ENCODE peak calls at places on chromosomes 13 and 19, in six cellular contexts. T is psoas muscle, Y is lower lobe of right lung, L is tibial artery, C is pancreas, R is Panc1. Z is an unnamed sample.
A peak's percentile ranks its signal among the peaks of the same experiment; 100 is the strongest.

GRCh38 chr19:29372461-29372860 is 153.3 kb upstream of the VSTM2B start:
- DNase-seq in T (no peak), R (no peak), Y (no peak), L (no peak), C (no peak), Z (no peak)

GRCh38 chr13:29948246-29948645 is 97.8 kb upstream of the UBL3 start:
- DNase-seq in R (no peak), Y (no peak), L (no peak), T (no peak), C (no peak), Z (no peak)

GRCh38 chr13:22880756-22881701 is 299.8 kb upstream of the SGCG start:
- DNase-seq in Y (no peak), C (no peak), R (no peak), T (no peak), L (no peak), Z (no peak)

GRCh38 chr13:80274643-80275042 is 66.3 kb downstream of the SPRY2 start:
- DNase-seq in R (no peak), Y (no peak), T (no peak), C (no peak), L (no peak), Z (no peak)

GRCh38 chr19:1223018-1223855 is 14.6 kb downstream of the CBARP start:
- DNase-seq in T (no peak), R (no peak), Y (no peak), L (no peak), C (no peak), Z (no peak)

GRCh38 chr19:771332-771785 is 20.4 kb downstream of the MISP start:
- DNase-seq in C (no peak), T (no peak), R (no peak), L (no peak), Y (no peak), Z (no peak)

GRCh38 chr19:6227941-6228325 is 51.8 kb downstream of the MLLT1 start:
- DNase-seq in C (no peak), T (peak; percentile 13), Y (peak; percentile 35), R (no peak), L (no peak), Z (peak; percentile 38)

GRCh38 chr13:111663505-111663904 is 343.1 kb downstream of the TEX29 start:
- DNase-seq in R (no peak), T (no peak), Y (no peak), C (no peak), L (no peak), Z (no peak)

GRCh38 chr13:86660090-86660489 is 860.9 kb upstream of the SLITRK6 start:
- DNase-seq in L (no peak), R (no peak), Y (no peak), T (no peak), C (no peak), Z (no peak)

GRCh38 chr19:1584500-1585242 is 8.0 kb downstream of the MBD3 start:
- DNase-seq in C (no peak), T (no peak), L (no peak), Y (no peak), R (no peak), Z (no peak)

GRCh38 chr19:56476671-56477428 is at the start of gene ZNF667:
- DNase-seq in T (no peak), L (no peak), C (peak; percentile 71), R (no peak), Y (no peak), Z (no peak)

GRCh38 chr19:18495204-18495911 is 26.5 kb downstream of the ELL start:
- DNase-seq in R (no peak), C (no peak), T (no peak), Y (no peak), L (no peak), Z (no peak)

GRCh38 chr19:533485-534058 is 2.0 kb downstream of the CDC34 start:
- DNase-seq in C (no peak), L (no peak), T (no peak), Y (no peak), R (no peak), Z (no peak)

GRCh38 chr19:54952591-54953344 is 5.4 kb upstream of the NLRP7 start:
- DNase-seq in C (no peak), T (no peak), Y (peak; percentile 74), R (no peak), L (peak; percentile 22), Z (no peak)

GRCh38 chr19:51692065-51692915 is 840 bp upstream of the SPACA6 start:
- DNase-seq in C (no peak), T (no peak), L (no peak), Y (no peak), R (no peak), Z (no peak)

GRCh38 chr19:18332917-18333530 is 7.4 kb upstream of the PGPEP1 start:
- DNase-seq in R (no peak), L (no peak), T (no peak), Y (no peak), C (no peak), Z (no peak)

GRCh38 chr19:17854061-17854460 is 5.6 kb upstream of the RPL18A start:
- DNase-seq in T (no peak), L (no peak), R (no peak), Y (no peak), C (no peak), Z (no peak)

DNA sequence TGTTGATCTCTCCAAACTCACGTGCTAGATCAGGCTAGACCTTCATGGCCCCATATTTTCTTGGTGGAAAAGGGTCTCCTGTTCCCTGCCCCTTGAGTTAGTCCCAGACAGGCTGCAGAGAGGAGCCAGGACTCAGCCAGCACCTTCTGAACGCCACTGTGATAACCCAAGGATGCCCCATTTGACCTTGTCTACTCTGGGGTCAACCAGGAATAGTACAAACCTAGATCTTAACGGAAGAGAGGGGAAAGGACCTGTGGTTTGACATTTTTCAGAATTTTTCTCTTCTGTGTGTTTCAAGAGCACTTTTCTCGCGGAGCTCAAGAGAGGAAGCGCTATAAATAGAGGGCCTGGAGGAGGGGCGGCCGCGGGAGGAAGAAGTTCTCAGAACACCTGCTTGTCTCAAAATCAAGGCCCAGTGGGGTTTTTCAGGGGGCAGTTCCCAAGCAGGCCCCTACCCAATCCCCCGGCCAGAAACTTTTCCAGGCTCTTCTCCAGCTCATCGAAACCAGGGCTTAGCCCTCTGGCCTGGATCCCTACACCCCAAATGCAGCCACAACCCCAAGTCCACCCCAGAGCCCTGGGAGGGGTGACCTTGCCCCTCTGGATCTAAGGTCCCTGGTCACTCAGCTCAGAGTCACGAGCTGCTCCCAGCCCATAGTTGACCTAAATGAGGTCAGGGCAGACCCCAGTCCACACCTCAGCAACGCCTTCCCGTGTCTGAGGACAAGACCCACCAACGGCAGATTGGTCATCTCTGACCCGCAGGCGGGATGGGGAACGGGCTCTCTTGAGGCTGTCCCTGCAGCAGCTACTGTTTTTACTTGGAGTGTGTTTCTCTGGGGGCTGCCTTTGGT is 75.6 kb upstream of the TM9SF2 start:
- DNase-seq in C (no peak), L (no peak), T (no peak), R (no peak), Y (no peak), Z (no peak)
- H3K4me3 ChIP-seq in C (no peak overlapping the region), L (no peak overlapping the region), T (no peak overlapping the region), R (no peak overlapping the region), Y (no peak overlapping the region), Z (no peak overlapping the region)

DNA sequence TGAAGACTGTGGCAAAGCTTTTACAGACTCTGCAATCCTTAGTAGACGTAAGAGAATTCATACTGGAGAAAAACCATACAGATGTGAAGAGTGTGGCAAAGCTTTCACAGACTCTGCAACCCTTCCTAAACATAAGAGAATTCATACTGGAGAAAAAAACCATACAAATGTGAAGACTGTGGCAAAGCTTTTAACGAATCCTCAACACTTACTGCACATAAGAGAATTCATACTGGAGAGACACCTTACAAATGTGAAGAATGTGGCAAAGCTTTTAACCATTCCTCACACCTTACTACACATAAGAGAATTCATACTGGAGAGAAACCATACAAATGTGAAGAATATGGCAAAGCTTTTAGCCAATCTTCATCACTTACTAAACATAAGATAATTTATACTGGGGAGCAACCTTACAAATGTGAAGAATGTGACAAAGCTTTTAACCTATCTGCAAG is 50.1 kb upstream of the ZNF98 start:
- DNase-seq in Y (no peak), T (no peak), R (no peak), C (no peak), L (no peak), Z (no peak)
- H3K9me3 ChIP-seq in Y (peaks cover 98% of the 10 kb centered on the region), T (peaks cover 65% of the 10 kb centered on the region), R (peaks cover 27% of the 10 kb centered on the region), C (peaks cover 3% of the 10 kb centered on the region), L (peaks cover 79% of the 10 kb centered on the region), Z (peaks cover 55% of the 10 kb centered on the region)

GRCh38 chr19:40284251-40284500 is 969 bp downstream of the AKT2 start:
- DNase-seq in T (no peak), Y (no peak), L (no peak), R (no peak), C (no peak), Z (no peak)

GRCh38 chr19:40286235-40286530 is 1.0 kb upstream of the AKT2 start:
- DNase-seq in Y (no peak), L (no peak), R (no peak), C (no peak), T (no peak), Z (no peak)

GRCh38 chr19:40285353-40286234 is 449 bp upstream of the AKT2 start:
- DNase-seq in T (peak; percentile 99), R (peak; percentile 100), Y (peak; percentile 99), L (peak; percentile 98), C (peak; percentile 92), Z (peak; percentile 97)

GRCh38 chr19:40283414-40284250 is 1.5 kb downstream of the AKT2 start:
- DNase-seq in L (no peak), R (no peak), Y (peak; percentile 41), T (no peak), C (peak; percentile 63), Z (no peak)

GRCh38 chr19:40284501-40285352 is at the start of gene AKT2:
- DNase-seq in T (peak; percentile 76), C (peak; percentile 83), L (peak; percentile 35), Y (no peak), R (no peak), Z (peak; percentile 68)
- H3K4me1 ChIP-seq in T (peaks cover 45% of the 10 kb centered on the region), C (peaks cover 28% of the 10 kb centered on the region), L (peaks cover 54% of the 10 kb centered on the region), Y (peaks cover 51% of the 10 kb centered on the region), R (peaks cover 60% of the 10 kb centered on the region), Z (peaks cover 4% of the 10 kb centered on the region)

GRCh38 chr19:4197625-4198466 is 15.4 kb downstream of the ANKRD24 start:
- DNase-seq in R (no peak), Y (no peak), T (no peak), C (no peak), L (no peak), Z (no peak)

GRCh38 chr19:4197228-4197624 is 14.7 kb downstream of the ANKRD24 start:
- DNase-seq in Y (no peak), R (no peak), C (no peak), L (no peak), T (no peak), Z (no peak)

GRCh38 chr19:4199699-4200293 is 17.3 kb downstream of the ANKRD24 start:
- DNase-seq in Y (no peak), C (no peak), T (no peak), R (no peak), L (no peak), Z (no peak)

GRCh38 chr19:4196587-4197148 is 14.2 kb downstream of the ANKRD24 start:
- DNase-seq in R (no peak), Y (no peak), C (no peak), T (no peak), L (no peak), Z (no peak)

DNA sequence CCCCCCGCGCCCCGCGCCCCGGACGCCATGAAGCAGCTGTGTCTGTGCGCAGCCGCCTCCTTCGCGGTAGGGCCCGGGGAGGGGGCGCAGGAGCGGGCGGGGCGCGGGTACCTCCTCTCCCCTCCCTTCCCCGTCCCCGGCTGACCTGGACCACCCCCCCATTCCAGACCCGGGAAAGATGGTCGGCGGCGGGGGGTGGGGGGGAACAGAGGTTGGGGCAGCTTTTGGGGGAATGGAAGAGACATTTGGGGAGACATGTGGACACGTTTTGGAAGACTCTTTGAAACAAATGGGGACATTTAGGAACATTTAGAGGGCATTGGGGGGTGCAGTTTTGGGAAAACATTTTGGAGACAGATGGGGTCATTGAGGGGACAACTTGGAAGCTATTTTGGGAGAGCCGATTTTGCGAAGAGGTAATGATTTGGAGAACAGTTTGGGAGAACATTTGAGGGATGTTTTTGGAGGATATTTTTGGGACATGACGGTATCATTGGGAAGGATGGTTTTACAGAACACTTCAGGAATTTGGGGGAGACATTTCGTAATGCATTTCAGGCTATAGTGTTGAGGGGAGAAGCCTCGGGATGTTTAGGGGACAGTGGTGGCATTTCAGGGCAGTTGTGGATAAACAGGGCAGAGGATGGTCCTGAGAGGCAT is 16.1 kb downstream of the ANKRD24 start:
- DNase-seq in T (no peak), R (no peak), Y (no peak), L (no peak), C (no peak), Z (no peak)
- H3K4me3 ChIP-seq in T (no peak overlapping the region), R (no peak overlapping the region), Y (no peak overlapping the region), L (no peak overlapping the region), C (no peak overlapping the region), Z (no peak overlapping the region)

Z was measured in RWPE2.